ENCODE peak calls at places on chromosomes 12 and 14, in seven cellular contexts. One of them, this sample, is unnamed.

GRCh38 chr12:124463341-124463861 is 104.0 kb downstream of the NCOR2 start:
- DNase-seq in HCT116: no peak
- DNase-seq in stomach: no peak
- DNase-seq in left ventricle myocardium inferior: no peak
- DNase-seq in cardiac muscle cell: no peak
- DNase-seq in IMR-90: no peak
- DNase-seq in pancreas: no peak
- DNase-seq in this sample: no peak

GRCh38 chr14:73437206-73437605 is 21.1 kb downstream of the NUMB start:
- DNase-seq in HCT116: no peak
- DNase-seq in stomach: no peak
- DNase-seq in left ventricle myocardium inferior: no peak
- DNase-seq in cardiac muscle cell: no peak
- DNase-seq in IMR-90: no peak
- DNase-seq in pancreas: no peak
- DNase-seq in this sample: no peak

GRCh38 chr12:38155526-38156496 is 160.8 kb upstream of the ALG10B start:
- DNase-seq in HCT116: no peak
- DNase-seq in stomach: no peak
- DNase-seq in left ventricle myocardium inferior: no peak
- DNase-seq in cardiac muscle cell: no peak
- DNase-seq in IMR-90: no peak
- DNase-seq in pancreas: no peak
- DNase-seq in this sample: no peak

GRCh38 chr12:45893240-45893639 is 97.1 kb downstream of the SCAF11 start:
- DNase-seq in HCT116: peak; percentile 10
- DNase-seq in stomach: no peak
- DNase-seq in left ventricle myocardium inferior: no peak
- DNase-seq in cardiac muscle cell: peak; percentile 27
- DNase-seq in IMR-90: peak; percentile 16
- DNase-seq in pancreas: no peak
- DNase-seq in this sample: no peak

GRCh38 chr14:51534623-51535022 is 117.1 kb upstream of the FRMD6 start:
- DNase-seq in HCT116: peak; percentile 71
- DNase-seq in stomach: no peak
- DNase-seq in left ventricle myocardium inferior: no peak
- DNase-seq in cardiac muscle cell: no peak
- DNase-seq in IMR-90: peak; percentile 67
- DNase-seq in pancreas: peak; percentile 24
- DNase-seq in this sample: no peak

GRCh38 chr14:102951034-102951433 is 28.6 kb downstream of the AMN start:
- DNase-seq in HCT116: no peak
- DNase-seq in stomach: no peak
- DNase-seq in left ventricle myocardium inferior: no peak
- DNase-seq in cardiac muscle cell: peak; percentile 59
- DNase-seq in IMR-90: no peak
- DNase-seq in pancreas: no peak
- DNase-seq in this sample: no peak

GRCh38 chr12:49968431-49968830 is 4.3 kb upstream of the AQP6 start:
- DNase-seq in HCT116: no peak
- DNase-seq in stomach: no peak
- DNase-seq in left ventricle myocardium inferior: no peak
- DNase-seq in cardiac muscle cell: no peak
- DNase-seq in IMR-90: no peak
- DNase-seq in pancreas: no peak
- DNase-seq in this sample: no peak

GRCh38 chr14:52686176-52686575 is 9.2 kb downstream of the ERO1A start:
- DNase-seq in HCT116: no peak
- DNase-seq in stomach: no peak
- DNase-seq in left ventricle myocardium inferior: no peak
- DNase-seq in cardiac muscle cell: no peak
- DNase-seq in IMR-90: no peak
- DNase-seq in pancreas: no peak
- DNase-seq in this sample: no peak

GRCh38 chr12:122356192-122356635 is 66.3 kb downstream of the CLIP1 start:
- DNase-seq in HCT116: peak; percentile 34
- DNase-seq in stomach: peak; percentile 50
- DNase-seq in left ventricle myocardium inferior: no peak
- DNase-seq in cardiac muscle cell: peak; percentile 80
- DNase-seq in IMR-90: peak; percentile 78
- DNase-seq in pancreas: no peak
- DNase-seq in this sample: peak; percentile 37

GRCh38 chr12:96985515-96986362 is 78.7 kb downstream of the NEDD1 start:
- DNase-seq in HCT116: peak; percentile 6
- DNase-seq in stomach: peak; percentile 35
- DNase-seq in left ventricle myocardium inferior: no peak
- DNase-seq in cardiac muscle cell: peak; percentile 17
- DNase-seq in IMR-90: no peak
- DNase-seq in pancreas: peak; percentile 37
- DNase-seq in this sample: peak; percentile 57

GRCh38 chr12:93158065-93158843 is 219.5 kb upstream of the NUDT4 start:
- DNase-seq in HCT116: no peak
- DNase-seq in stomach: no peak
- DNase-seq in left ventricle myocardium inferior: no peak
- DNase-seq in cardiac muscle cell: no peak
- DNase-seq in IMR-90: no peak
- DNase-seq in pancreas: no peak
- DNase-seq in this sample: no peak

GRCh38 chr12:100951756-100952155 is 157.2 kb downstream of the ANO4 start:
- DNase-seq in HCT116: no peak
- DNase-seq in stomach: no peak
- DNase-seq in left ventricle myocardium inferior: no peak
- DNase-seq in cardiac muscle cell: no peak
- DNase-seq in IMR-90: no peak
- DNase-seq in pancreas: no peak
- DNase-seq in this sample: no peak

DNA sequence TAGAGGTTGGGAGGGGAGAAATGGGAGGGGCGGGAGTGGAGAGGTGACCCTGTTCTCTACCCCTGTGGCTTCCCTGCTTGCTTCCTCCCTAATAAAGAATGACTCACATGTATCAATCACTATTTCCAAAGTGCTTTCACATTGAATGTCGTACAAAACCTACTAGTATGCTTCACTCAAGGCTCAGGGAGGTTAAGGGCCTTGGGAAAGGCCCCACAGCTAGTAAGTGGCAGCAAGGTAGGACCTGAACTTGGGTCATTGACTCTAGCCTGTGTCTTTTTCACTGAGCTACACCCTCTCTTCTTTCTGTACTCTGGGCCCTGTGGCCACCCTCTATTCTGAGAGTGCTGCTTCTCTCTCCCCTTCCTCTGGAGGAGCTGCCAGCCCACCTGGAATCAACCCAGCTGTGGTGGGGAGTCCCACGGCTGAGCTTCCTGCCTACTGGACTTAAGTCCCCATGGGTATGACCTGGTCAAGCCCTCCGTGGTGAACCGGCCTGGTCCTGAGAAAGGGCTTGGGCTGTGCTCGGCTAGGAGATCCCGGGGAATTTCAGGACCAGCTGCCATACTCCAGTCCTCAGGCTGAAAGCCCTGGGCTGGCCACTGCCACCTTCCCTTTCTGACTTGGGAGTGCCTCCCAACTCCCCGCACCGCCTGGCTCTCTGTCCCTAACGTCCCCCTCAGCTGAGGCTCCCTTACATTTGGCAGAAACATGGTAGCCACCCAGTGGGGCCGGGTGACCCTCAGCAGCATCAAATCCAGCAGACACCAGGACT is 13.0 kb downstream of the SLC48A1 start:
- DNase-seq in HCT116: no peak
- DNase-seq in stomach: no peak
- DNase-seq in left ventricle myocardium inferior: no peak
- DNase-seq in cardiac muscle cell: no peak
- DNase-seq in IMR-90: no peak
- DNase-seq in pancreas: peak; percentile 16
- DNase-seq in this sample: no peak
- H3K36me3 ChIP-seq in HCT116: peaks cover 28% of the 10 kb centered on the region
- H3K36me3 ChIP-seq in stomach: peaks cover 100% of the 10 kb centered on the region
- H3K36me3 ChIP-seq in left ventricle myocardium inferior: peaks cover 100% of the 10 kb centered on the region
- H3K36me3 ChIP-seq in cardiac muscle cell: peaks cover 50% of the 10 kb centered on the region
- H3K36me3 ChIP-seq in IMR-90: peaks cover 83% of the 10 kb centered on the region
- H3K36me3 ChIP-seq in pancreas: no peaks in the 10 kb centered on the region
- H3K36me3 ChIP-seq in this sample: peaks cover 36% of the 10 kb centered on the region

DNA sequence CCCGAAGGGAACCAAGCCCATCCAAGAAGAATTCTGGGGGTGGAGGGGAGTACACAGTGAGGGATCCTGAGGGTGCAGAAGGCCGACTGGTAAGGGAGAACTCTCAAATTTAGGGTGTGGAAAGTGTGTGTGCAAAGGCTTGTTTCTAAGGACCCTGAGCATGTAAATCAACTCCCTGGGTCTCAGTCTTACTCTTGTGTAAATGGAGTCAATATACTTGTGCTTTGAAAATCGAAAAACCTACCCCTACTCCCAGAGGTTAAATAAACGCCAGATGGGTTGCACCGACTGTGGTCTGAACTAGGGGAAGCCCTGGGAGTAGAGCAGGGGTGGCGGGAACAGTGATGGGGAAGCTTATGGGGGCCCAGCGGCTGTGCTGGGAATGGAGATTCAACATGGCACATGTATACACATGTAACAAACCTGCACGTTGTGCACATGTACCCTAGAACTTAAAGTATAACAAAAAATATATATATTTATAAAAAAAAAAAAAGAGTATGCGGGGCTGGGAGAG is 6.0 kb downstream of the B4GALNT1 start:
- DNase-seq in HCT116: no peak
- DNase-seq in stomach: no peak
- DNase-seq in left ventricle myocardium inferior: no peak
- DNase-seq in cardiac muscle cell: no peak
- DNase-seq in IMR-90: no peak
- DNase-seq in pancreas: no peak
- DNase-seq in this sample: no peak
- H3K27me3 ChIP-seq in HCT116: peaks cover 4% of the 10 kb centered on the region
- H3K27me3 ChIP-seq in stomach: peaks cover 79% of the 10 kb centered on the region
- H3K27me3 ChIP-seq in left ventricle myocardium inferior: peaks cover 91% of the 10 kb centered on the region
- H3K27me3 ChIP-seq in cardiac muscle cell: peaks cover 100% of the 10 kb centered on the region
- H3K27me3 ChIP-seq in IMR-90: peaks cover 78% of the 10 kb centered on the region
- H3K27me3 ChIP-seq in pancreas: peaks cover 27% of the 10 kb centered on the region
- H3K27me3 ChIP-seq in this sample: peaks cover 2% of the 10 kb centered on the region

DNA sequence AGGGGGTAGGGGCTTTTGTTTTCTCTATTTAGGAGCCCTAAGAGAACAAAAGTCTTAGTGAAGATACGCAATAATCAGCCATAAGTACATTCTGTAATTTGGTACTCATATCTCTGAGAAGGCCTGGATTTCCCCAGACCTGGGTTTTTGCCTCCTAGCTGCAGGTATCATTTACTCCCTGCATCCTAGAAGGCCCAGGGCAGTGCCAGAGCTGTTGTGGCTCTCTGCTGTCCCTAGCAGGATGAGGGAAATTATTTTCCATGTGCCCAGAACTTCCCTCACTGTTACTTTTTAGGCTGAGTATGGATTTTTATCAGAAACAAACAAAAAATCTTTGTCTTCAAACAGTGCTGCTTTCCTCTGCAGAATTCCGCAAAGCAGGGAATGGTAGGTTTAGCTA is 192.5 kb upstream of the SYT1 start:
- DNase-seq in HCT116: no peak
- DNase-seq in stomach: no peak
- DNase-seq in left ventricle myocardium inferior: no peak
- DNase-seq in cardiac muscle cell: no peak
- DNase-seq in IMR-90: no peak
- DNase-seq in pancreas: no peak
- DNase-seq in this sample: no peak
- TF ChIP-seq CTCF in HCT116: no peak
- TF ChIP-seq CTCF in stomach: no peak
- TF ChIP-seq CTCF in left ventricle myocardium inferior: no peak
- TF ChIP-seq CTCF in cardiac muscle cell: no peak
- TF ChIP-seq CTCF in IMR-90: no peak
- TF ChIP-seq CTCF in pancreas: no peak
- TF ChIP-seq CTCF in this sample: no peak

DNA sequence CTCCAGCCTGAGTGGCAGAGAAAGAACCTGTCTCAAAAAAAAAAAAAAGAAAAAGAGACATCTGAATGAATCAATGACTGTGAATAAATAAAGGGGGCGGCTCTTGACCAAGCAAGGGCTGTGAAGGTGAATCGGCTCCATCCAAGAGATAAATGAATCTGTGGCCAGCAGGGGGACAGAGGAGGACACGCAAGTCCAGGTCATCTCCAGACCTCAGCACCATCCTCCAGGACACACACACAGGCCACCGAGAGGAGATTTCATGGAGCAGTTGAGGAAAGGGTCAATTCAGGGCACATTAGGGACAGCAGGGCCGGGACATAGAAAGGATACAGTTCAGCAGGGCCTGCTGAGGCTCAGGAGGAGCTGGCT is 21.6 kb downstream of the TRPV4 start:
- DNase-seq in HCT116: no peak
- DNase-seq in stomach: no peak
- DNase-seq in left ventricle myocardium inferior: no peak
- DNase-seq in cardiac muscle cell: no peak
- DNase-seq in IMR-90: no peak
- DNase-seq in pancreas: no peak
- DNase-seq in this sample: no peak
- H3K36me3 ChIP-seq in HCT116: no peaks in the 10 kb centered on the region
- H3K36me3 ChIP-seq in stomach: no peaks in the 10 kb centered on the region
- H3K36me3 ChIP-seq in left ventricle myocardium inferior: no peaks in the 10 kb centered on the region
- H3K36me3 ChIP-seq in cardiac muscle cell: no peaks in the 10 kb centered on the region
- H3K36me3 ChIP-seq in IMR-90: no peaks in the 10 kb centered on the region
- H3K36me3 ChIP-seq in pancreas: no peaks in the 10 kb centered on the region
- H3K36me3 ChIP-seq in this sample: no peaks in the 10 kb centered on the region

DNA sequence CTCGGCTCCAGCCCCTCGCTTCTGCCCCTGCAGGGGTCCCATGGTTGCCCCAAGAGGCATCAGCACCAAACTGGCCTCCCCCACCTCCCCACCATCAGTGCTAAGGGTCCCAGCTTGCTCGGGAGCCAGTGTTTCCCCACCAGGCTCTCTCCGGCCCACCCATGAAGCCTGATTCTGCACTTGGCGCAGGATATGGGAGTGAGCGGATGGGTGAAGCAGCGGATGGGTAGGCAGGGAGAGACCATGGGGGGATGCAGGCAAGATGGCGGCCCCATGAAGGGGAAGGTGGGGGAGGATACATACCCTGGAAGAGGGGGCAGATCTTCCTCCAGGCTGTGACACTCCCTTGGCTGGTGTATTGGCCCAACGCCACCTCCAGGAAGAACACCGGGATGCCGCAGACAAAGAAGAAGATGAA is 9.7 kb downstream of the SLC6A12 start:
- DNase-seq in HCT116: no peak
- DNase-seq in stomach: no peak
- DNase-seq in left ventricle myocardium inferior: no peak
- DNase-seq in cardiac muscle cell: no peak
- DNase-seq in IMR-90: no peak
- DNase-seq in pancreas: no peak
- DNase-seq in this sample: no peak
- H3K27me3 ChIP-seq in HCT116: no peaks in the 10 kb centered on the region
- H3K27me3 ChIP-seq in stomach: peaks cover 34% of the 10 kb centered on the region
- H3K27me3 ChIP-seq in left ventricle myocardium inferior: peaks cover 35% of the 10 kb centered on the region
- H3K27me3 ChIP-seq in cardiac muscle cell: peaks cover 56% of the 10 kb centered on the region
- H3K27me3 ChIP-seq in IMR-90: peaks cover 63% of the 10 kb centered on the region
- H3K27me3 ChIP-seq in pancreas: no peaks in the 10 kb centered on the region
- H3K27me3 ChIP-seq in this sample: peaks cover 5% of the 10 kb centered on the region

GRCh38 chr14:60195179-60195810 is 30.1 kb upstream of the DHRS7 start:
- DNase-seq in HCT116: no peak
- DNase-seq in stomach: no peak
- DNase-seq in left ventricle myocardium inferior: no peak
- DNase-seq in cardiac muscle cell: no peak
- DNase-seq in IMR-90: no peak
- DNase-seq in pancreas: no peak
- DNase-seq in this sample: no peak
- TF ChIP-seq CTCF in HCT116: no peak
- TF ChIP-seq CTCF in stomach: no peak
- TF ChIP-seq CTCF in left ventricle myocardium inferior: peak; percentile 54
- TF ChIP-seq CTCF in cardiac muscle cell: no peak
- TF ChIP-seq CTCF in IMR-90: no peak
- TF ChIP-seq CTCF in pancreas: no peak
- TF ChIP-seq CTCF in this sample: peak; percentile 55

GRCh38 chr12:14937689-14938088 is 648 bp downstream of the ERP27 start:
- DNase-seq in HCT116: peak; percentile 19
- DNase-seq in stomach: no peak
- DNase-seq in left ventricle myocardium inferior: no peak
- DNase-seq in cardiac muscle cell: no peak
- DNase-seq in IMR-90: no peak
- DNase-seq in pancreas: no peak
- DNase-seq in this sample: no peak
- H3K36me3 ChIP-seq in HCT116: no peaks in the 10 kb centered on the region
- H3K36me3 ChIP-seq in stomach: peaks cover 16% of the 10 kb centered on the region
- H3K36me3 ChIP-seq in left ventricle myocardium inferior: peaks cover 9% of the 10 kb centered on the region
- H3K36me3 ChIP-seq in cardiac muscle cell: no peaks in the 10 kb centered on the region
- H3K36me3 ChIP-seq in IMR-90: no peaks in the 10 kb centered on the region
- H3K36me3 ChIP-seq in pancreas: no peaks in the 10 kb centered on the region
- H3K36me3 ChIP-seq in this sample: peaks cover 5% of the 10 kb centered on the region